ENCODE peak calls at places on chromosomes 6 and 20, in six cellular contexts. One of them, this sample, is unnamed.

GRCh38 chr6:5813625-5814027 is 193.1 kb downstream of the NRN1 start:
- DNase-seq in GM23338: no peak
- DNase-seq in PC-9: no peak
- DNase-seq in HFFc6: no peak
- DNase-seq in lower lobe of right lung: no peak
- DNase-seq in CD8-positive, alpha-beta T cell: no peak
- DNase-seq in this sample: no peak

GRCh38 chr6:26033132-26033941 is 53.9 kb upstream of the HFE start:
- DNase-seq in CD8-positive, alpha-beta T cell: peak; percentile 80
- DNase-seq in PC-9: peak; percentile 97
- DNase-seq in lower lobe of right lung: peak; percentile 80
- DNase-seq in GM23338: peak; percentile 95
- DNase-seq in HFFc6: peak; percentile 99
- DNase-seq in this sample: peak; percentile 64

GRCh38 chr6:39452746-39453145 is 130.2 kb upstream of the KCNK16 start:
- DNase-seq in lower lobe of right lung: no peak
- DNase-seq in GM23338: no peak
- DNase-seq in CD8-positive, alpha-beta T cell: no peak
- DNase-seq in PC-9: no peak
- DNase-seq in HFFc6: no peak
- DNase-seq in this sample: no peak

GRCh38 chr20:37111926-37112455 is 16.2 kb upstream of the RBL1 start:
- DNase-seq in CD8-positive, alpha-beta T cell: no peak
- DNase-seq in HFFc6: no peak
- DNase-seq in PC-9: no peak
- DNase-seq in GM23338: no peak
- DNase-seq in lower lobe of right lung: no peak
- DNase-seq in this sample: no peak

GRCh38 chr6:129186988-129187387 is 304.1 kb downstream of the LAMA2 start:
- DNase-seq in lower lobe of right lung: no peak
- DNase-seq in GM23338: no peak
- DNase-seq in PC-9: peak; percentile 61
- DNase-seq in HFFc6: peak; percentile 85
- DNase-seq in CD8-positive, alpha-beta T cell: no peak
- DNase-seq in this sample: no peak

GRCh38 chr6:111711989-111712388 is 106.3 kb upstream of the TRAF3IP2 start:
- DNase-seq in CD8-positive, alpha-beta T cell: no peak
- DNase-seq in lower lobe of right lung: no peak
- DNase-seq in PC-9: no peak
- DNase-seq in GM23338: no peak
- DNase-seq in HFFc6: no peak
- DNase-seq in this sample: no peak

GRCh38 chr20:49794336-49795124 is 18.1 kb upstream of the SLC9A8 start:
- DNase-seq in lower lobe of right lung: peak; percentile 65
- DNase-seq in HFFc6: peak; percentile 34
- DNase-seq in PC-9: peak; percentile 66
- DNase-seq in GM23338: no peak
- DNase-seq in CD8-positive, alpha-beta T cell: no peak
- DNase-seq in this sample: peak; percentile 59

GRCh38 chr6:159101656-159102055 is 56.9 kb upstream of the TAGAP start:
- DNase-seq in lower lobe of right lung: no peak
- DNase-seq in PC-9: no peak
- DNase-seq in CD8-positive, alpha-beta T cell: no peak
- DNase-seq in HFFc6: no peak
- DNase-seq in GM23338: no peak
- DNase-seq in this sample: no peak

GRCh38 chr6:37487891-37488290 is 11.8 kb downstream of the CCDC167 start:
- DNase-seq in PC-9: no peak
- DNase-seq in GM23338: no peak
- DNase-seq in lower lobe of right lung: no peak
- DNase-seq in HFFc6: no peak
- DNase-seq in CD8-positive, alpha-beta T cell: no peak
- DNase-seq in this sample: no peak

GRCh38 chr20:5918856-5919633 is 31.3 kb downstream of the TRMT6 start:
- DNase-seq in CD8-positive, alpha-beta T cell: no peak
- DNase-seq in PC-9: peak; percentile 50
- DNase-seq in HFFc6: peak; percentile 36
- DNase-seq in lower lobe of right lung: no peak
- DNase-seq in GM23338: no peak
- DNase-seq in this sample: peak; percentile 5

GRCh38 chr6:138909511-138909910 is 78.5 kb downstream of the REPS1 start:
- DNase-seq in PC-9: no peak
- DNase-seq in GM23338: no peak
- DNase-seq in HFFc6: no peak
- DNase-seq in lower lobe of right lung: no peak
- DNase-seq in CD8-positive, alpha-beta T cell: no peak
- DNase-seq in this sample: no peak

GRCh38 chr6:138912308-138912707 is 75.7 kb downstream of the REPS1 start:
- DNase-seq in lower lobe of right lung: no peak
- DNase-seq in GM23338: no peak
- DNase-seq in HFFc6: no peak
- DNase-seq in CD8-positive, alpha-beta T cell: no peak
- DNase-seq in PC-9: no peak
- DNase-seq in this sample: no peak

GRCh38 chr6:138909975-138910374 is 78.1 kb downstream of the REPS1 start:
- DNase-seq in CD8-positive, alpha-beta T cell: no peak
- DNase-seq in lower lobe of right lung: no peak
- DNase-seq in HFFc6: no peak
- DNase-seq in GM23338: no peak
- DNase-seq in PC-9: no peak
- DNase-seq in this sample: no peak

DNA sequence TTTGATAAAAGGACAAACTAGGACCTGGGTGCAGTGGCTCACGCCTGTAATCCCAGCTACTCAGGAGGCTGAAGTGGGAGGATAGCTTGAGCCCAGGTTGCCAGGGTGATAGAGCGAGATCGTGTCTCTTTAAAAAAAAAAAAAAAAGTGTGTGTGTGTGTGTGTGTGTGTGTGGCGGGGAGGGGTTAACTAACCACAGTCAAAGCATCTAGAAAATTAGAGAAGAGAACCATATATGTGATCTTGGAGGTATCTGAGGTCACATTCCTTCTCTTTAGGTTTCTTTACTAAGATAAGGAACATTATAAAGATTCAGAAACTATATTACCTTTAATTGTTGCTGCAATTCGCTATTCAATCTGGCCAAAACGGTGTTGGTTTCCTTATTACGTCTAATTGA is 80.9 kb downstream of the REPS1 start:
- DNase-seq in GM23338: no peak
- DNase-seq in HFFc6: no peak
- DNase-seq in lower lobe of right lung: no peak
- DNase-seq in CD8-positive, alpha-beta T cell: no peak
- DNase-seq in PC-9: no peak
- DNase-seq in this sample: no peak
- TF ChIP-seq CTCF in GM23338: no peak
- TF ChIP-seq CTCF in HFFc6: no peak
- TF ChIP-seq CTCF in lower lobe of right lung: no peak
- TF ChIP-seq CTCF in CD8-positive, alpha-beta T cell: no peak
- TF ChIP-seq CTCF in PC-9: no peak
- TF ChIP-seq CTCF in this sample: no peak

DNA sequence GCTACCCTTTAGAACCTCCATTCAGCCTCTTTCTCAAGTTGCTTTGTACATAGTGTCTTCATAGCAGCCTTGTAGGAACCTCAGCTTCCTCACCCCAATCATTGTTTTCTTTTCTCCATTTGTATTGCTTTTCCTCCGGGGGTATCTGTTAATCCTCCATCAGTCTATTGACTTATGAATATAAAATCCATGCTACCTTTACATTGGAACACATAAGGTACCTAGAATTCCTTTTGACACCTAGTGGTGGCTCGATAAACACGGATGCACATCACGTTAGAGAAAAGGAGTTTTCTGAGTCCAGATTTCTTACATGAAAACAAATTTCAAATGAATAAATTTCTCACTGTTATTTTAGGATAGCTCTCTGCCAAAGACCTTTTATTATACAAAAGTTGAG is 6.3 kb upstream of the EDN1 start:
- DNase-seq in GM23338: no peak
- DNase-seq in PC-9: no peak
- DNase-seq in CD8-positive, alpha-beta T cell: no peak
- DNase-seq in lower lobe of right lung: no peak
- DNase-seq in HFFc6: no peak
- DNase-seq in this sample: no peak
- TF ChIP-seq CTCF in GM23338: peak; percentile 40
- TF ChIP-seq CTCF in PC-9: peak; percentile 24
- TF ChIP-seq CTCF in CD8-positive, alpha-beta T cell: no peak
- TF ChIP-seq CTCF in lower lobe of right lung: no peak
- TF ChIP-seq CTCF in HFFc6: peak; percentile 26
- TF ChIP-seq CTCF in this sample: no peak

GRCh38 chr6:150668882-150669476 is 69.3 kb downstream of the PLEKHG1 start:
- DNase-seq in lower lobe of right lung: no peak
- DNase-seq in HFFc6: no peak
- DNase-seq in PC-9: no peak
- DNase-seq in GM23338: no peak
- DNase-seq in CD8-positive, alpha-beta T cell: no peak
- DNase-seq in this sample: no peak

GRCh38 chr6:150666071-150666470 is 66.4 kb downstream of the PLEKHG1 start:
- DNase-seq in lower lobe of right lung: no peak
- DNase-seq in HFFc6: no peak
- DNase-seq in GM23338: no peak
- DNase-seq in CD8-positive, alpha-beta T cell: no peak
- DNase-seq in PC-9: no peak
- DNase-seq in this sample: no peak

GRCh38 chr6:150670311-150670710 is 70.6 kb downstream of the PLEKHG1 start:
- DNase-seq in lower lobe of right lung: no peak
- DNase-seq in GM23338: no peak
- DNase-seq in CD8-positive, alpha-beta T cell: no peak
- DNase-seq in PC-9: no peak
- DNase-seq in HFFc6: no peak
- DNase-seq in this sample: no peak

GRCh38 chr6:150664091-150664490 is 64.4 kb downstream of the PLEKHG1 start:
- DNase-seq in PC-9: no peak
- DNase-seq in GM23338: no peak
- DNase-seq in lower lobe of right lung: no peak
- DNase-seq in CD8-positive, alpha-beta T cell: no peak
- DNase-seq in HFFc6: no peak
- DNase-seq in this sample: no peak

DNA sequence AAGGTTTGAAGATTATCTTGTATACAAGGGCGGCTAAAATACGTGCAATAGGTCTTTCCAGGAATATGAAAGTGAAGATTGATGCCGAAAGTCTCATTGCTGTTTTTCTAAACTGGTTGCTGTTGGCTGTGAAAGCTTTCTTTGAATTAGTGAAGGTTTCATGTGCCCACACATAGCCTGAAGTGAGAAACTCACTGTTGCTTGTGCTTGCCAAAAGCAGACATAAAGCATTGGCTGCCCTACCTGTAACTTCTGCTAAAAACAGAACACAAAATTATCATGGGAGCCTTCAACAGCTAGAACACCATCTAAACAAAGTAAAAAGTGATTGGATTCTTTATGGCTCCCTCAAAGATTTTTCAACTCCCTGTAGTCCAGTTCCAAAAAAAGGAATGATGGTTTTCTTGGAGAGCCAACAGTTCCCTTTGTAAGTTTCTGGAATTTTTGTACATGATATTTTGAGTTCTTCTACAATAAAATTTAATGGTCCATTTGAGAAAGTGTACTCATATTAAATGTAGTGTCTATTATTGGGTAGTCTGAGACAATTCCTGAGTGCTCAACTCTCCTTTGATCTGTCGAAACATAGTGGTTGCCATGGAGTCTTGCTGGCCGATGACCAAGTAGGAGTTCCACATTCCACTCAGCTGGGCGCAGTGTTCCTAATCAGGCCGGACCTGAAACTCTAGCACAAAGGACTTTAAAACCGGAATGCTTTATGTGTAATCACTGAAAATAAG is 68.5 kb downstream of the PLEKHG1 start:
- DNase-seq in lower lobe of right lung: peak; percentile 89
- DNase-seq in HFFc6: peak; percentile 51
- DNase-seq in CD8-positive, alpha-beta T cell: no peak
- DNase-seq in PC-9: peak; percentile 90
- DNase-seq in GM23338: peak; percentile 47
- DNase-seq in this sample: peak; percentile 86
- TF ChIP-seq CTCF in lower lobe of right lung: peak; percentile 40
- TF ChIP-seq CTCF in HFFc6: no peak
- TF ChIP-seq CTCF in CD8-positive, alpha-beta T cell: no peak
- TF ChIP-seq CTCF in PC-9: no peak
- TF ChIP-seq CTCF in GM23338: no peak
- TF ChIP-seq CTCF in this sample: no peak

DNA sequence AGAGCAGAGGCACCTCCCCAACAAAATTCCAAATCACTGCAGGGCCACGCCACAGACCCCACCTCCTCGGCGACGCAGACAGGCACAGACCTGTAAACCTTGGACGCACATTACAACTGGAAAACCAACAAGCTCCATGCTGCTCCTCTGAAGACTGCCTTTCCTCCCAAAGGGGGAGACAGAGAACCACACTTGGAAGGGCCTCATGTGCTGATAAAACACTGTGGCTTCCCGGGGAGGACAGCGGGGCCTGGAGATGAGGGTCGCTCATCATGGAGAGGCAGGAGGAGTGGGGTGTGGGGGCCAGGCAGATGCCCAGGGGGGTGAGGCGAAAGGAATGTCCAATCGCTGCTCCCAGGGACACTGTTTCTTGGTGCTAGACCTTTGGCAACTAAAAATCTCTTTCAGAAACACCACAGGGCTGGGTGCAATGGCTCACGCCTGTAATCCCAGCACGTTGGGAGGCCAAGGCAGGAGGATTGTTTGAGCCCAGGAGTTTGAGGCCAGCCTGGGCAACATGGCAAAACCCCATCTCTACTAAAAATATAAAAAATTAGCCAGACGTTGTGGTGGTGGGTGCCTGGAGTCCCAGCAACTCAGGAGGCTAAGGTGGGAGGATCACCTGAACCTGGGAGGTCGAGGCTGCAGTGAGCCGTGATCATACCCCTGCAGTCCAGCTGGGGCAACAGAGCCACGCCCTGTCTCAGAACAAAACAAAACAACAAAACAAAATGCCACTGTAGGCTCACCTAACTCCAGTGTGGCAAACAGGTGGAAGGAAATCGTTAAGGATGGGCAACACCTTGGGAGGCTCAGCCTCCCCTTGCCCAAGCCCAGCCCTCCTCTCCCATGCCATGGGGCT is 53.8 kb downstream of the ABHD12 start:
- DNase-seq in lower lobe of right lung: no peak
- DNase-seq in GM23338: peak; percentile 76
- DNase-seq in PC-9: no peak
- DNase-seq in CD8-positive, alpha-beta T cell: no peak
- DNase-seq in HFFc6: peak; percentile 20
- DNase-seq in this sample: no peak
- TF ChIP-seq CTCF in lower lobe of right lung: no peak
- TF ChIP-seq CTCF in GM23338: peak; percentile 64
- TF ChIP-seq CTCF in PC-9: peak; percentile 46
- TF ChIP-seq CTCF in CD8-positive, alpha-beta T cell: no peak
- TF ChIP-seq CTCF in HFFc6: peak; percentile 63
- TF ChIP-seq CTCF in this sample: no peak

This sample was measured in Calu3.